ENCODE peak calls at places on chromosomes 12 and 14, in five cellular contexts. Q is transverse colon, H is breast epithelium, A is heart right ventricle, C is neuronal stem cell. P is an unnamed sample. For H3K4me1, the result is how much of the 10 kb centered on the place peaks cover.

GRCh38 chr14:65650843-65651242 is 238.3 kb downstream of the FUT8 start:
- DNase-seq in Q (no peak), H (no peak), A (no peak), C (no peak), P (no peak)

GRCh38 chr14:49677643-49678042 is 10.4 kb downstream of the POLE2 start:
- DNase-seq in Q (no peak), H (no peak), A (no peak), C (no peak), P (no peak)

GRCh38 chr12:112755507-112755906 is 36.0 kb upstream of the RPH3A start:
- DNase-seq in Q (no peak), H (no peak), A (no peak), C (no peak), P (no peak)

GRCh38 chr14:34322940-34323418 is 139.1 kb downstream of the SPTSSA start:
- DNase-seq in Q (peak), H (no peak), A (peak), C (peak), P (peak)

GRCh38 chr14:103855734-103856095 is 8.3 kb upstream of the PPP1R13B start:
- DNase-seq in Q (no peak), H (no peak), A (no peak), C (no peak), P (no peak)

GRCh38 chr14:95445676-95446075 is 70.8 kb downstream of the SYNE3 start:
- DNase-seq in Q (no peak), H (no peak), A (no peak), C (no peak), P (no peak)

GRCh38 chr12:8822298-8822697 is at the start of gene A2ML1:
- DNase-seq in Q (no peak), H (no peak), A (no peak), C (no peak), P (no peak)

GRCh38 chr12:101819467-101819866 is 11.3 kb downstream of the GNPTAB start:
- DNase-seq in Q (no peak), H (no peak), A (no peak), C (no peak), P (no peak)

GRCh38 chr14:34199585-34199984 is 248.7 kb upstream of the EGLN3 start:
- DNase-seq in Q (no peak), H (no peak), A (no peak), C (no peak), P (no peak)

GRCh38 chr12:102917026-102917787 is at the start of gene PAH:
- DNase-seq in Q (peak), H (no peak), A (no peak), C (peak), P (no peak)

GRCh38 chr12:30151831-30152230 is 368.1 kb upstream of the TMTC1 start:
- DNase-seq in Q (no peak), H (no peak), A (no peak), C (no peak), P (no peak)

GRCh38 chr14:90871605-90872233 is 55.5 kb upstream of the TTC7B start:
- DNase-seq in Q (no peak), H (no peak), A (no peak), C (no peak), P (no peak)

GRCh38 chr14:36660736-36661505 is 739 bp upstream of the PAX9 start:
- DNase-seq in Q (no peak), H (no peak), A (no peak), C (no peak), P (no peak)

GRCh38 chr12:107318804-107319535 is 225.6 kb upstream of the CRY1 start:
- DNase-seq in Q (peak), H (peak), A (no peak), C (peak), P (peak)

GRCh38 chr12:68775121-68775520 is 29.1 kb downstream of the SLC35E3 start:
- DNase-seq in Q (no peak), H (no peak), A (no peak), C (no peak), P (no peak)

GRCh38 chr14:101559624-101560533 is 1.4 kb upstream of the DIO3 start:
- DNase-seq in Q (peak), H (no peak), A (peak), C (no peak), P (no peak)

GRCh38 chr12:42135264-42135814 is 9.3 kb downstream of the GXYLT1 start:
- DNase-seq in Q (no peak), H (no peak), A (no peak), C (no peak), P (no peak)

GRCh38 chr12:104473374-104473983 is 16.7 kb downstream of the CHST11 start:
- DNase-seq in Q (no peak), H (no peak), A (no peak), C (no peak), P (no peak)

GRCh38 chr12:77151030-77151429 is 85.7 kb upstream of the E2F7 start:
- DNase-seq in Q (no peak), H (no peak), A (no peak), C (no peak), P (no peak)

GRCh38 chr12:32467959-32468863 is 68.9 kb downstream of the FGD4 start:
- DNase-seq in Q (no peak), H (no peak), A (no peak), C (no peak), P (no peak)

GRCh38 chr14:105389534-105389933 is 8.8 kb upstream of the TEX22 start:
- DNase-seq in Q (no peak), H (no peak), A (peak), C (no peak), P (no peak)

GRCh38 chr14:50345891-50346422 is 33.8 kb downstream of the DMAC2L start:
- DNase-seq in Q (no peak), H (no peak), A (no peak), C (no peak), P (no peak)

GRCh38 chr12:108287227-108287626 is 51.9 kb downstream of the CMKLR1 start:
- DNase-seq in Q (no peak), H (no peak), A (no peak), C (no peak), P (no peak)

GRCh38 chr12:105920161-105920684 is 218.5 kb downstream of the NUAK1 start:
- DNase-seq in Q (no peak), H (peak), A (peak), C (no peak), P (peak)

GRCh38 chr12:113400362-113400761 is 3.3 kb downstream of the SDS start:
- DNase-seq in Q (no peak), H (no peak), A (no peak), C (no peak), P (no peak)

GRCh38 chr12:130904064-130904463 is 32.2 kb downstream of the RAN start:
- DNase-seq in Q (no peak), H (no peak), A (no peak), C (no peak), P (no peak)

GRCh38 chr14:23864252-23864651 is 89.3 kb upstream of the DHRS4 start:
- DNase-seq in Q (no peak), H (no peak), A (no peak), C (no peak), P (no peak)

GRCh38 chr12:6223545-6223944 is 23.3 kb downstream of the CD9 start:
- DNase-seq in Q (no peak), H (no peak), A (no peak), C (no peak), P (no peak)
- H3K4me1 ChIP-seq in Q (half or more), H (under half), A (half or more), C (under half), P (under half)

GRCh38 chr14:70641548-70642312 is at the start of gene TTC9:
- DNase-seq in Q (peak), H (no peak), A (peak), C (peak), P (peak)

GRCh38 chr14:70646705-70647104 is 5.0 kb downstream of the TTC9 start:
- DNase-seq in Q (no peak), H (no peak), A (no peak), C (no peak), P (no peak)

GRCh38 chr14:70645892-70646291 is 4.2 kb downstream of the TTC9 start:
- DNase-seq in Q (no peak), H (no peak), A (no peak), C (no peak), P (no peak)

GRCh38 chr14:70642313-70643235 is 858 bp downstream of the TTC9 start:
- DNase-seq in Q (peak), H (no peak), A (no peak), C (no peak), P (peak)

DNA sequence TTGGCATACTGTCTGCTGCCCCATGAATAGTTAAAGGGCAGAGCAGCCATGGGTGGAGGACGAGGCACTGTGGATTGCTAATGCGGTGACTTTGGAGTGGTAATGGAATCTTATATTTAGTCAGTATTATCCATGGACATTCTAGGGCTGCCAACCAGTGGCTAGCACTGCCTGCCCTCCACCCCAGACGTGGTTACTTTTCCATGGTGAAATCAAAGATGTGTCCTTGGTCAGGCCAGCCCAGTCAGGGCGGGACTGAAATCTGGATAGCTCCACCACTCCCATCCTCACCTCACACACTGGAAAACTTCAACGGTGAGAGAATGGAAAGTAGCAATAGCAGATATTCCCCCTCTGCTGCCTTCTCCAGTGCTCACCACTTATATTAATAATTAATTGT is 2.3 kb downstream of the TTC9 start:
- DNase-seq in Q (no peak), H (no peak), A (no peak), C (no peak), P (no peak)
- H3K4me3 ChIP-seq in Q (no peak), H (no peak), A (no peak), C (no peak), P (no peak)

GRCh38 chr12:1692895-1693294 is 2.0 kb downstream of the ADIPOR2 start:
- DNase-seq in Q (no peak), H (no peak), A (no peak), C (no peak), P (no peak)
- H3K4me1 ChIP-seq in Q (under half), H (under half), A (under half), C (under half), P (under half)

GRCh38 chr14:41457393-41457792 is 149.3 kb upstream of the LRFN5 start:
- DNase-seq in Q (no peak), H (no peak), A (no peak), C (no peak), P (no peak)

GRCh38 chr14:41461380-41461779 is 145.3 kb upstream of the LRFN5 start:
- DNase-seq in Q (no peak), H (no peak), A (no peak), C (no peak), P (no peak)
- H3K4me3 ChIP-seq in Q (no peak), H (no peak), A (no peak), C (no peak), P (no peak)

DNA sequence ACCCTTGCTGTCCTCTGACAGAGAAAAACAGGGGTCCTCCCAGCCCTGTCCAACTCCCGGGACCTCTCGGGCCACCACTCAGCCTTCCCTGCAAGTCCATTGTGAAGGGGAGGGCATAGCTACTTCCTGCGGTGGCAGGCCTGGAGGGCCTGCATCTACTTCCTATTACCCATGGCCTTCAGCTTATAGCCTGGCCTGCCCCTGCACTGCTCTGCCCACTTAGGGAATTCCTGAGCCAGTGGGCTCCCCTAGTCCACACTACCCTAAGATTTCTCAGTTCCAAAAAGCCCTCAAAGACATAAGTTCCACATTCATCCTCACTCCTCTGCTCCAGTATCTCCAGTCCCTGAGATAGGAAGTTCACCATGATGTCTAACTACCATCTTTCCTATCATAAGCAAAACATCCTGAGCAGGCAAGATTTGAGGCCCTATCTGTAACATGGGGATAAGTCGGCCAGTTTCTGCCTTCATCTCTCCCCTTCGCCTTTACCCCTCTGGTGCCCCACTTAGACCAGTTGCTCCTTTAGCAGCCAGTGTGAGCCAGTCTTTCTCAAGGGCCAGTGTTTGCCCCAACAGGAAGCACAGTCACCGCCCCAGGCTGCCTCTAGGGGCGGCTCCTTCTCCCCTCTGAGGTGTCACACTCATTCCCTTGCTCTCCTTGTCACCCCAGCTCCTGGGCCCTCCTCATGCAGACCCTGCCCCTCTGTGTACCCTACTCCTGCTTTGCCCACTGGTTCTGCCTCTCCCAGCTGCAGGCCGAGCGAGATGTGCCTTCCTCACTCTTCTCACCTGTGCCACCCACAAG is 10.9 kb downstream of the HDAC7 start:
- DNase-seq in Q (peak), H (no peak), A (peak), C (no peak), P (no peak)
- H3K4me1 ChIP-seq in Q (half or more), H (half or more), A (half or more), C (half or more), P (under half)

GRCh38 chr14:89810101-89810500 is 144.4 kb downstream of the EFCAB11 start:
- DNase-seq in Q (no peak), H (no peak), A (no peak), C (no peak), P (no peak)

GRCh38 chr14:89813485-89814080 is 140.9 kb downstream of the EFCAB11 start:
- DNase-seq in Q (no peak), H (no peak), A (no peak), C (no peak), P (no peak)

GRCh38 chr14:89814126-89814525 is 140.4 kb downstream of the EFCAB11 start:
- DNase-seq in Q (no peak), H (no peak), A (no peak), C (no peak), P (no peak)
- H3K4me3 ChIP-seq in Q (no peak), H (no peak), A (no peak), C (no peak), P (no peak)

DNA sequence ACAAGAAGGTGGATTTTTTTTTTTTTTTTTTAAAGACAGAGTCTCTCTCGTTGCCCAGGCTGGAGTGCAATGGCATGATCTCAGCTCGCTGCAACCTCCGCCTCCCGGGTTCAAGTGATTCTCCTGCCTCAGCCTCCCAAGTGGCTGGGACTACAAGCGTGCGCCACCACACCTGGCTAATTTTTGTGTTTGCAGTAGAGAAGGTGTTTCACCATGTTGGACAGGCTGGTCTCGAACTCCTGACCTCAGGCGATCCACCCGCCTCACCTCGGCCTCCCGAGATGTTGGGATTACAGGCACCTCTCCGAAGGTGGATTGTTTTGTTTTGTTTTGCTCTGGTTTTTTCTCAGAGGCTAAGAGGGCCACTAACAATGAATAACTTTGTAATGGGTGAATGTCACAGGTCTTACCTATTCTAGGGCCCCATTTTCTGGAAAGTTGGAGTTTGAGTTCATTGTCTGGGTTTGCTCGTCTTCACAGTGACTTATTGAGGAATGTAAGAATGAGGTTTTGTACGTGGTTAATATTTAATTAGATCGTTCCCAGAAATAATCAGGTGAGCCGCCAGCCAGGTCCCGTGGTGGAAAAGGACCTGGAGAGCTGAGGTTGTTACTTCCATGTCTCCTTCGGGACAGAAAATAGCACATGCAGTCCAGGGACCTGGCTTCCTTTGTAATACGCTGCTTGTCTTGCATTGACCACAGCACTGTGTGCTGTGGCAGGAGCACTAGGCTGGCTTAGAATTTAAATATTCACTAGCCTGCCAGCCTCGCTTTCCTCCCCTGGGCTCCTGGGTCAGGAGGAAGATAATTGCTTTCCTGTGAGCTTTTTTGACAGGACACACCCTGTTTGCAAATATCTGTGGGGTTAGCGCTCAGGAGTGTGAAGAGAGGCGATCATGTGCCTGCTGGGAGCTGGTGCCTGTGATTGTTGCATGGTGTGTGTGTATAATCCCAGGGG is 2.3 kb downstream of the HIP1R start:
- DNase-seq in Q (peak), H (no peak), A (no peak), C (no peak), P (no peak)
- H3K4me1 ChIP-seq in Q (under half), H (under half), A (under half), C (under half), P (under half)